ENCODE peak calls at places on chromosome 10, in six cellular contexts. X is AG08396, F is GDM1, O is Panc1, H is aorta, Q is uterus. A is an unnamed sample.

GRCh38 chr10:43393606-43394360 is 15.2 kb downstream of the HNRNPF start:
- DNase-seq in X (no peak), F (no peak), O (no peak), H (no peak), Q (no peak), A (peak; percentile 53)

GRCh38 chr10:96341219-96342182 is 17.3 kb downstream of the OPALIN start:
- DNase-seq in X (no peak), F (no peak), O (no peak), H (no peak), Q (no peak), A (no peak)

GRCh38 chr10:97849101-97849490 is 547 bp upstream of the GOLGA7B start:
- DNase-seq in X (no peak), F (no peak), O (no peak), H (no peak), Q (no peak), A (peak; percentile 9)

GRCh38 chr10:114492351-114493037 is 88.2 kb upstream of the AFAP1L2 start:
- DNase-seq in X (no peak), F (no peak), O (no peak), H (no peak), Q (no peak), A (no peak)

GRCh38 chr10:127398140-127398966 is 150.8 kb upstream of the NPS start:
- DNase-seq in X (peak; percentile 49), F (no peak), O (no peak), H (no peak), Q (no peak), A (no peak)

GRCh38 chr10:78642261-78642660 is 426.5 kb upstream of the ZMIZ1 start:
- DNase-seq in X (no peak), F (no peak), O (no peak), H (no peak), Q (no peak), A (no peak)

GRCh38 chr10:63214586-63214985 is 81.5 kb downstream of the NRBF2 start:
- DNase-seq in X (no peak), F (no peak), O (no peak), H (no peak), Q (no peak), A (no peak)

GRCh38 chr10:3990307-3990706 is 205.3 kb upstream of the KLF6 start:
- DNase-seq in X (no peak), F (no peak), O (no peak), H (no peak), Q (no peak), A (no peak)

GRCh38 chr10:5089869-5090268 is 4.3 kb upstream of the AKR1C3 start:
- DNase-seq in X (no peak), F (peak; percentile 18), O (no peak), H (no peak), Q (no peak), A (no peak)

GRCh38 chr10:121077331-121077730 is 226.2 kb downstream of the WDR11 start:
- DNase-seq in X (no peak), F (no peak), O (no peak), H (no peak), Q (peak; percentile 42), A (no peak)

GRCh38 chr10:119189811-119190282 is 11.2 kb upstream of the PRDX3 start:
- DNase-seq in X (no peak), F (peak; percentile 54), O (no peak), H (peak; percentile 10), Q (no peak), A (no peak)

GRCh38 chr10:131931981-131932380 is 31.2 kb downstream of the PPP2R2D start:
- DNase-seq in X (no peak), F (no peak), O (no peak), H (no peak), Q (no peak), A (no peak)

GRCh38 chr10:81182296-81182695 is 644.6 kb downstream of the SH2D4B start:
- DNase-seq in X (no peak), F (no peak), O (no peak), H (no peak), Q (no peak), A (no peak)

GRCh38 chr10:119425881-119426170 is 116.7 kb downstream of the RGS10 start:
- DNase-seq in X (no peak), F (no peak), O (no peak), H (no peak), Q (no peak), A (no peak)

GRCh38 chr10:93818086-93818485 is 60.4 kb downstream of the LGI1 start:
- DNase-seq in X (no peak), F (no peak), O (no peak), H (no peak), Q (no peak), A (no peak)

GRCh38 chr10:103276941-103277712 is at the start of gene INA:
- DNase-seq in X (peak; percentile 87), F (no peak), O (no peak), H (peak; percentile 74), Q (no peak), A (no peak)

GRCh38 chr10:1022413-1022812 is 3.2 kb downstream of the IDI2 start:
- DNase-seq in X (no peak), F (no peak), O (no peak), H (no peak), Q (no peak), A (no peak)

GRCh38 chr10:58341947-58342346 is 7.1 kb downstream of the UBE2D1 start:
- DNase-seq in X (no peak), F (no peak), O (no peak), H (no peak), Q (no peak), A (no peak)

GRCh38 chr10:30059209-30060107 is at the start of gene JCAD:
- DNase-seq in X (peak; percentile 86), F (peak; percentile 44), O (no peak), H (peak; percentile 95), Q (peak; percentile 79), A (no peak)

GRCh38 chr10:7475046-7475860 is 64.4 kb upstream of the SFMBT2 start:
- DNase-seq in X (no peak), F (no peak), O (no peak), H (no peak), Q (no peak), A (no peak)

GRCh38 chr10:30783939-30784500 is 154.5 kb upstream of the LYZL2 start:
- DNase-seq in X (peak; percentile 91), F (peak; percentile 77), O (peak; percentile 42), H (peak; percentile 97), Q (peak; percentile 89), A (peak; percentile 79)

GRCh38 chr10:13483951-13484350 is 44.9 kb downstream of the BEND7 start:
- DNase-seq in X (no peak), F (no peak), O (no peak), H (no peak), Q (no peak), A (no peak)

GRCh38 chr10:118569241-118569881 is 26.1 kb downstream of the PRLHR start:
- DNase-seq in X (no peak), F (no peak), O (no peak), H (no peak), Q (peak; percentile 26), A (no peak)

GRCh38 chr10:47419421-47419820 is 35.3 kb upstream of the ZNF488 start:
- DNase-seq in X (no peak), F (no peak), O (no peak), H (no peak), Q (no peak), A (no peak)

GRCh38 chr10:114393482-114393881 is 10.8 kb downstream of the AFAP1L2 start:
- DNase-seq in X (no peak), F (no peak), O (no peak), H (peak; percentile 37), Q (no peak), A (no peak)

GRCh38 chr10:66457629-66458028 is 468.2 kb upstream of the LRRTM3 start:
- DNase-seq in X (no peak), F (no peak), O (no peak), H (no peak), Q (no peak), A (no peak)

GRCh38 chr10:100874702-100875483 is 37.9 kb upstream of the SLF2 start:
- DNase-seq in X (no peak), F (no peak), O (no peak), H (peak; percentile 49), Q (no peak), A (peak; percentile 42)

GRCh38 chr10:9814285-9814866 is 1203.3 kb upstream of the CELF2 start:
- DNase-seq in X (no peak), F (no peak), O (no peak), H (no peak), Q (no peak), A (no peak)

A was measured in CD14-positive monocyte.